ENCODE peak calls at places on chromosomes 12 and 14, in four cellular contexts. One of them, this sample, is unnamed.

GRCh38 chr12:112843272-112843671 is 51.7 kb downstream of the RPH3A start:
- DNase-seq in SK-N-SH: peak
- DNase-seq in HCT116: no peak
- DNase-seq in neural progenitor cell: no peak
- DNase-seq in this sample: peak

GRCh38 chr12:64583395-64584172 is 26.7 kb upstream of the RASSF3 start:
- DNase-seq in SK-N-SH: peak
- DNase-seq in HCT116: no peak
- DNase-seq in neural progenitor cell: no peak
- DNase-seq in this sample: no peak

GRCh38 chr14:24066490-24067132 is 4.8 kb upstream of the CPNE6 start:
- DNase-seq in SK-N-SH: no peak
- DNase-seq in HCT116: no peak
- DNase-seq in neural progenitor cell: no peak
- DNase-seq in this sample: no peak

GRCh38 chr12:50387487-50387886 is 8.9 kb downstream of the FAM186A start:
- DNase-seq in SK-N-SH: no peak
- DNase-seq in HCT116: no peak
- DNase-seq in neural progenitor cell: no peak
- DNase-seq in this sample: no peak

GRCh38 chr12:31874961-31875608 is 84.1 kb upstream of the RESF1 start:
- DNase-seq in SK-N-SH: no peak
- DNase-seq in HCT116: no peak
- DNase-seq in neural progenitor cell: no peak
- DNase-seq in this sample: peak

GRCh38 chr14:94051115-94051514 is 25.0 kb downstream of the OTUB2 start:
- DNase-seq in SK-N-SH: no peak
- DNase-seq in HCT116: no peak
- DNase-seq in neural progenitor cell: peak
- DNase-seq in this sample: peak

GRCh38 chr14:75283162-75283883 is 4.7 kb downstream of the FOS start:
- DNase-seq in SK-N-SH: no peak
- DNase-seq in HCT116: no peak
- DNase-seq in neural progenitor cell: no peak
- DNase-seq in this sample: no peak

GRCh38 chr12:46965880-46966279 is 113.5 kb upstream of the PCED1B start:
- DNase-seq in SK-N-SH: no peak
- DNase-seq in HCT116: no peak
- DNase-seq in neural progenitor cell: peak
- DNase-seq in this sample: peak

GRCh38 chr12:74538491-74539258 is 1.0 kb downstream of the ATXN7L3B start:
- DNase-seq in SK-N-SH: peak
- DNase-seq in HCT116: no peak
- DNase-seq in neural progenitor cell: no peak
- DNase-seq in this sample: no peak

GRCh38 chr14:51828017-51828797 is 32.2 kb upstream of the GNG2 start:
- DNase-seq in SK-N-SH: no peak
- DNase-seq in HCT116: peak
- DNase-seq in neural progenitor cell: peak
- DNase-seq in this sample: peak

GRCh38 chr14:96146131-96146771 is 58.4 kb upstream of the BDKRB2 start:
- DNase-seq in SK-N-SH: no peak
- DNase-seq in HCT116: no peak
- DNase-seq in neural progenitor cell: no peak
- DNase-seq in this sample: no peak

GRCh38 chr12:33588082-33588712 is 148.6 kb upstream of the SYT10 start:
- DNase-seq in SK-N-SH: no peak
- DNase-seq in HCT116: no peak
- DNase-seq in neural progenitor cell: peak
- DNase-seq in this sample: peak

GRCh38 chr12:131928080-131928764 is 854 bp upstream of the PUS1 start:
- DNase-seq in SK-N-SH: peak
- DNase-seq in HCT116: no peak
- DNase-seq in neural progenitor cell: no peak
- DNase-seq in this sample: peak

GRCh38 chr12:52614381-52615207 is 3.8 kb downstream of the KRT73 start:
- DNase-seq in SK-N-SH: no peak
- DNase-seq in HCT116: no peak
- DNase-seq in neural progenitor cell: no peak
- DNase-seq in this sample: peak

GRCh38 chr12:82527165-82527780 is 159.4 kb upstream of the TMTC2 start:
- DNase-seq in SK-N-SH: peak
- DNase-seq in HCT116: peak
- DNase-seq in neural progenitor cell: peak
- DNase-seq in this sample: peak

GRCh38 chr14:47269788-47270492 is 405.5 kb downstream of the MDGA2 start:
- DNase-seq in SK-N-SH: no peak
- DNase-seq in HCT116: no peak
- DNase-seq in neural progenitor cell: no peak
- DNase-seq in this sample: no peak

GRCh38 chr12:26402648-26403047 is 207.3 kb downstream of the SSPN start:
- DNase-seq in SK-N-SH: no peak
- DNase-seq in HCT116: peak
- DNase-seq in neural progenitor cell: no peak
- DNase-seq in this sample: peak

GRCh38 chr12:98911396-98911795 is 266.3 kb downstream of the APAF1 start:
- DNase-seq in SK-N-SH: no peak
- DNase-seq in HCT116: no peak
- DNase-seq in neural progenitor cell: no peak
- DNase-seq in this sample: no peak

GRCh38 chr14:26404927-26405326 is 192.9 kb downstream of the NOVA1 start:
- DNase-seq in SK-N-SH: no peak
- DNase-seq in HCT116: no peak
- DNase-seq in neural progenitor cell: no peak
- DNase-seq in this sample: no peak

GRCh38 chr12:34106172-34106571 is 83.9 kb downstream of the ALG10 start:
- DNase-seq in SK-N-SH: no peak
- DNase-seq in HCT116: no peak
- DNase-seq in neural progenitor cell: no peak
- DNase-seq in this sample: no peak

GRCh38 chr12:39622306-39622705 is 2.7 kb upstream of the ABCD2 start:
- DNase-seq in SK-N-SH: no peak
- DNase-seq in HCT116: no peak
- DNase-seq in neural progenitor cell: no peak
- DNase-seq in this sample: peak

GRCh38 chr12:64990991-64991570 is 130.0 kb downstream of the WIF1 start:
- DNase-seq in SK-N-SH: no peak
- DNase-seq in HCT116: no peak
- DNase-seq in neural progenitor cell: peak
- DNase-seq in this sample: no peak

GRCh38 chr14:78170203-78170602 is at the start of gene NRXN3:
- DNase-seq in SK-N-SH: peak
- DNase-seq in HCT116: no peak
- DNase-seq in neural progenitor cell: peak
- DNase-seq in this sample: peak

GRCh38 chr12:76303365-76303764 is 44.9 kb downstream of the BBS10 start:
- DNase-seq in SK-N-SH: no peak
- DNase-seq in HCT116: no peak
- DNase-seq in neural progenitor cell: no peak
- DNase-seq in this sample: no peak

GRCh38 chr12:42124764-42125371 is 19.8 kb downstream of the GXYLT1 start:
- DNase-seq in SK-N-SH: no peak
- DNase-seq in HCT116: no peak
- DNase-seq in neural progenitor cell: no peak
- DNase-seq in this sample: peak

GRCh38 chr14:67602995-67603545 is 3.0 kb upstream of the PIGH start:
- DNase-seq in SK-N-SH: no peak
- DNase-seq in HCT116: no peak
- DNase-seq in neural progenitor cell: no peak
- DNase-seq in this sample: no peak

GRCh38 chr14:101248840-101249675 is 312.2 kb upstream of the DIO3 start:
- DNase-seq in SK-N-SH: peak
- DNase-seq in HCT116: no peak
- DNase-seq in neural progenitor cell: no peak
- DNase-seq in this sample: peak

GRCh38 chr14:61585598-61586538 is 109.4 kb upstream of the HIF1A start:
- DNase-seq in SK-N-SH: no peak
- DNase-seq in HCT116: no peak
- DNase-seq in neural progenitor cell: no peak
- DNase-seq in this sample: peak

GRCh38 chr12:51926064-51926632 is 18.8 kb downstream of the ACVRL1 start:
- DNase-seq in SK-N-SH: no peak
- DNase-seq in HCT116: no peak
- DNase-seq in neural progenitor cell: no peak
- DNase-seq in this sample: peak

GRCh38 chr12:71392521-71393145 is 47.0 kb upstream of the LGR5 start:
- DNase-seq in SK-N-SH: peak
- DNase-seq in HCT116: peak
- DNase-seq in neural progenitor cell: peak
- DNase-seq in this sample: peak

GRCh38 chr14:99749142-99749541 is 44.1 kb upstream of the EML1 start:
- DNase-seq in SK-N-SH: no peak
- DNase-seq in HCT116: no peak
- DNase-seq in neural progenitor cell: peak
- DNase-seq in this sample: peak

GRCh38 chr12:53752192-53752601 is 418 bp upstream of the CISTR start:
- DNase-seq in SK-N-SH: no peak
- DNase-seq in HCT116: no peak
- DNase-seq in neural progenitor cell: no peak
- DNase-seq in this sample: no peak
- H3K9ac ChIP-seq in SK-N-SH: no peak
- H3K9ac ChIP-seq in HCT116: no peak
- H3K9ac ChIP-seq in neural progenitor cell: no peak
- H3K9ac ChIP-seq in this sample: no peak

GRCh38 chr12:10943167-10943566 is 4.1 kb upstream of the TAS2R14 start:
- DNase-seq in SK-N-SH: no peak
- DNase-seq in HCT116: no peak
- DNase-seq in neural progenitor cell: no peak
- DNase-seq in this sample: no peak

GRCh38 chr12:10941916-10942607 is 3.0 kb upstream of the TAS2R14 start:
- DNase-seq in SK-N-SH: no peak
- DNase-seq in HCT116: peak
- DNase-seq in neural progenitor cell: no peak
- DNase-seq in this sample: peak

GRCh38 chr12:10939163-10939562 is at the start of gene TAS2R14:
- DNase-seq in SK-N-SH: no peak
- DNase-seq in HCT116: no peak
- DNase-seq in neural progenitor cell: no peak
- DNase-seq in this sample: no peak

GRCh38 chr12:10941369-10941768 is 2.3 kb upstream of the TAS2R14 start:
- DNase-seq in SK-N-SH: no peak
- DNase-seq in HCT116: no peak
- DNase-seq in neural progenitor cell: no peak
- DNase-seq in this sample: no peak

DNA sequence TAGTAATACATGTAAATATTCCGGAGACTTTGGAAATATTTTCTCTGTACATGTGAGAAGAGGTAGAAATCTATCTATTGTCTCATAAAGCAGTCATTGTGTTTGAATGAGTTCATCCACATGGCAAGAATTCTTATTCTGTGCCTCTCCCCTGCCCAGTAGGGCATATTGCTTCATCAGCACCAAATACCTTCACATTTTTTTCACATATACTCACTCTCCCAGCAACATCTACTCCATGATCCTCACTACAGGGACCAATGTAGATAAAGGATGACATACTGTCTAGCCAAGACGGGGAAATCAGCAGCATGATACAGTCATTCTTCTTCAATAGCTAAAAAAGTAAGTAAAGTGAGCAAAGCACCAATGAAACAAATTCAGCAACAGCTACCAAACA is 1.3 kb upstream of the TAS2R14 start:
- DNase-seq in SK-N-SH: no peak
- DNase-seq in HCT116: no peak
- DNase-seq in neural progenitor cell: no peak
- DNase-seq in this sample: no peak
- H3K27ac ChIP-seq in SK-N-SH: no peak
- H3K27ac ChIP-seq in HCT116: no peak
- H3K27ac ChIP-seq in neural progenitor cell: no peak
- H3K27ac ChIP-seq in this sample: no peak

GRCh38 chr14:56514663-56515371 is 64.8 kb upstream of the TMEM260 start:
- DNase-seq in SK-N-SH: no peak
- DNase-seq in HCT116: no peak
- DNase-seq in neural progenitor cell: no peak
- DNase-seq in this sample: peak
- H3K9ac ChIP-seq in SK-N-SH: no peak
- H3K9ac ChIP-seq in HCT116: no peak
- H3K9ac ChIP-seq in neural progenitor cell: no peak
- H3K9ac ChIP-seq in this sample: no peak

GRCh38 chr12:6492838-6493579 is at the start of gene MRPL51:
- DNase-seq in SK-N-SH: peak
- DNase-seq in HCT116: peak
- DNase-seq in neural progenitor cell: peak
- DNase-seq in this sample: peak

GRCh38 chr12:6494968-6495367 is 1.1 kb downstream of the NCAPD2 start:
- DNase-seq in SK-N-SH: no peak
- DNase-seq in HCT116: no peak
- DNase-seq in neural progenitor cell: no peak
- DNase-seq in this sample: no peak

GRCh38 chr12:6489449-6489848 is 3.6 kb downstream of the MRPL51 start:
- DNase-seq in SK-N-SH: no peak
- DNase-seq in HCT116: no peak
- DNase-seq in neural progenitor cell: no peak
- DNase-seq in this sample: no peak

GRCh38 chr12:6493580-6494350 is at the start of gene NCAPD2:
- DNase-seq in SK-N-SH: peak
- DNase-seq in HCT116: peak
- DNase-seq in neural progenitor cell: peak
- DNase-seq in this sample: peak

DNA sequence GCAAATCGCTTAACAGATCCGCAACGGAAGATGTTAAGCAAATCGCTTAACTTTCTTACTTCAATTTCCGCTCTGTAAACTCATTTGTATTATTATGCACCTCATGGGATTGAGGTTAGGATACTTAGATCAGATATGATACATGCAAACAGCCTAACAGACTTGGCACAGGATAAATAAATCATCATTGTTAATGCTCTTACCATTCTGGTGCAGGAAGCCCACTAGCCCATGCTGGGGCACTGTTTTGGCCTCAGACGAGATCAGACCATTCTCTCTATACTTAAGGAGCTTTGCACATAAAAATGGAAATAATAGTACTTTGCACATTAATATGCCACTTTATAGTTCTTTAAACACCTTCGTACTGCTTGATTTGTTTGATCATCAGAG is 445 bp downstream of the NCAPD2 start:
- DNase-seq in SK-N-SH: peak
- DNase-seq in HCT116: no peak
- DNase-seq in neural progenitor cell: no peak
- DNase-seq in this sample: no peak
- H3K27ac ChIP-seq in SK-N-SH: peak
- H3K27ac ChIP-seq in HCT116: peak
- H3K27ac ChIP-seq in neural progenitor cell: no peak
- H3K27ac ChIP-seq in this sample: peak

GRCh38 chr12:56229082-56229481 is 769 bp upstream of the SLC39A5 start:
- DNase-seq in SK-N-SH: no peak
- DNase-seq in HCT116: no peak
- DNase-seq in neural progenitor cell: no peak
- DNase-seq in this sample: peak
- H3K9ac ChIP-seq in SK-N-SH: no peak
- H3K9ac ChIP-seq in HCT116: no peak
- H3K9ac ChIP-seq in neural progenitor cell: no peak
- H3K9ac ChIP-seq in this sample: no peak